ENCODE peak calls at places on chromosome X, in four cellular contexts. B is GM12878, W is K562, C is HepG2. A is an unnamed sample.
A peak's percentile ranks its signal among the peaks of the same experiment; 100 is the strongest.

GRCh38 chrX:120672389-120672788 is 42.5 kb upstream of the C1GALT1C1 start:
- DNase-seq in B (no peak), W (no peak), C (peak; percentile 18), A (no peak)

GRCh38 chrX:123093792-123094191 is 90.3 kb upstream of the GRIA3 start:
- DNase-seq in B (no peak), W (no peak), C (peak; percentile 76), A (no peak)

GRCh38 chrX:41602946-41603345 is 85.8 kb upstream of the GPR34 start:
- DNase-seq in B (no peak), W (no peak), C (no peak), A (no peak)

GRCh38 chrX:2989565-2989964 is 16.8 kb upstream of the ARSH start:
- DNase-seq in B (no peak), W (no peak), C (no peak), A (no peak)

GRCh38 chrX:1491851-1492349 is 39.2 kb upstream of the ASMTL start:
- DNase-seq in B (peak; percentile 87), W (peak; percentile 81), C (peak; percentile 65), A (peak; percentile 94)

GRCh38 chrX:74346124-74346523 is 42.1 kb downstream of the ZCCHC13 start:
- DNase-seq in B (no peak), W (no peak), C (no peak), A (no peak)

GRCh38 chrX:72006461-72006860 is 95.8 kb downstream of the NHSL2 start:
- DNase-seq in B (no peak), W (no peak), C (no peak), A (no peak)

GRCh38 chrX:41384041-41384705 is 50.2 kb downstream of the DDX3X start:
- DNase-seq in B (no peak), W (peak; percentile 57), C (no peak), A (peak; percentile 15)

GRCh38 chrX:54817220-54817820 is 9.8 kb downstream of the MAGED2 start:
- DNase-seq in B (no peak), W (no peak), C (no peak), A (no peak)

GRCh38 chrX:51568586-51568985 is 50.1 kb downstream of the CENPVL3 start:
- DNase-seq in B (no peak), W (no peak), C (no peak), A (no peak)

GRCh38 chrX:122582280-122582679 is 601.8 kb upstream of the GRIA3 start:
- DNase-seq in B (no peak), W (no peak), C (no peak), A (no peak)

GRCh38 chrX:69101655-69102251 is 63.5 kb downstream of the PJA1 start:
- DNase-seq in B (no peak), W (no peak), C (no peak), A (no peak)

GRCh38 chrX:38282044-38282443 is 45.3 kb downstream of the RPGR start:
- DNase-seq in B (no peak), W (no peak), C (no peak), A (peak; percentile 30)

GRCh38 chrX:24242649-24243556 is 71.0 kb downstream of the SUPT20HL2 start:
- DNase-seq in B (peak; percentile 95), W (no peak), C (peak; percentile 9), A (no peak)

GRCh38 chrX:98605941-98606340 is 1722.2 kb downstream of the RPA4 start:
- DNase-seq in B (no peak), W (no peak), C (no peak), A (no peak)

GRCh38 chrX:68945603-68946228 is 116.9 kb downstream of the EFNB1 start:
- DNase-seq in B (no peak), W (peak; percentile 39), C (no peak), A (peak; percentile 52)

GRCh38 chrX:39855748-39856129 is 242.0 kb downstream of the BCOR start:
- DNase-seq in B (peak; percentile 77), W (peak; percentile 76), C (no peak), A (peak; percentile 65)

GRCh38 chrX:55787063-55787462 is 69.5 kb downstream of the RRAGB start:
- DNase-seq in B (no peak), W (no peak), C (no peak), A (no peak)

GRCh38 chrX:2272337-2272736 is 228.4 kb downstream of the DHRSX start:
- DNase-seq in B (no peak), W (no peak), C (no peak), A (peak; percentile 26)

GRCh38 chrX:23742174-23742692 is 843 bp downstream of the ACOT9 start:
- DNase-seq in B (no peak), W (peak; percentile 10), C (peak; percentile 32), A (peak; percentile 50)

GRCh38 chrX:22520128-22520828 is 247.6 kb downstream of the CBLL2 start:
- DNase-seq in B (no peak), W (no peak), C (no peak), A (no peak)

GRCh38 chrX:39487166-39488006 is 610.4 kb downstream of the BCOR start:
- DNase-seq in B (peak; percentile 16), W (no peak), C (no peak), A (no peak)

GRCh38 chrX:96389314-96390048 is 295.2 kb upstream of the DIAPH2 start:
- DNase-seq in B (no peak), W (no peak), C (no peak), A (no peak)

GRCh38 chrX:110267874-110268273 is 50.0 kb downstream of the AMMECR1 start:
- DNase-seq in B (no peak), W (no peak), C (no peak), A (no peak)

GRCh38 chrX:69145281-69145680 is 20.0 kb downstream of the PJA1 start:
- DNase-seq in B (no peak), W (no peak), C (no peak), A (no peak)

GRCh38 chrX:110167952-110168451 is 149.9 kb downstream of the AMMECR1 start:
- DNase-seq in B (no peak), W (peak; percentile 77), C (no peak), A (peak; percentile 74)

GRCh38 chrX:2320580-2321327 is 180.0 kb downstream of the DHRSX start:
- DNase-seq in B (no peak), W (no peak), C (peak; percentile 97), A (no peak)

GRCh38 chrX:119745283-119745848 is 13.0 kb upstream of the SOWAHD start:
- DNase-seq in B (no peak), W (no peak), C (no peak), A (no peak)

GRCh38 chrX:144637731-144638130 is 609.6 kb upstream of the SPANXN1 start:
- DNase-seq in B (no peak), W (no peak), C (no peak), A (no peak)

GRCh38 chrX:44428989-44429627 is 85.6 kb upstream of the EFHC2 start:
- DNase-seq in B (no peak), W (no peak), C (peak; percentile 74), A (no peak)

GRCh38 chrX:131614241-131614640 is 70.4 kb downstream of the OR13H1 start:
- DNase-seq in B (no peak), W (no peak), C (no peak), A (no peak)

GRCh38 chrX:10173331-10173900 is 16.6 kb downstream of the CLCN4 start:
- DNase-seq in B (no peak), W (peak; percentile 59), C (no peak), A (peak; percentile 90)

GRCh38 chrX:17496407-17496806 is 121.4 kb downstream of the NHS start:
- DNase-seq in B (no peak), W (no peak), C (no peak), A (no peak)
- H3K27me3 ChIP-seq in B (no peaks in the 10 kb centered on the region), W (no peaks in the 10 kb centered on the region), C (no peaks in the 10 kb centered on the region), A (no peaks in the 10 kb centered on the region)

DNA sequence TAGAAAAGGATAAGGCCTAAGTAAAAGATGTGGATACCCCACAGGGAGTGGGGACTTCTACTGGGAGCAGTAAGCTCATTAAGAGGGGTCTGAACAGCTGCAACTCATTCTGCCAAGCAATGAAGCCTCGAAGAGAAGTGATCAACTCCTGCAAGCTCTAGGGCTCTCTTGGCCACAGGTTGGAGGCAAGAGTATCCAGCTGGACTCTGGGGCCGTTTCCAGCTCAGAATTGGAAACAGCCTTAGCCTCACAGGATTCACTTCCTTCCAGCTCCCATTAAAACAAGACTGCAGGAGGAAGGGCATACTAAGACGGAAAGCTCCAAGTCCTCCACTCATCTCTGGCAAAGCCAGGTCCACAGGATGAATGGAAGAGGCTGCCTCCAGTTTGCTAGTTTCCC is 126.3 kb downstream of the ATG4A start:
- DNase-seq in B (no peak), W (no peak), C (no peak), A (no peak)
- H3K4me1 ChIP-seq in B (no peaks in the 10 kb centered on the region), W (peaks cover 5% of the 10 kb centered on the region), C (peaks cover 15% of the 10 kb centered on the region), A (no peaks in the 10 kb centered on the region)

DNA sequence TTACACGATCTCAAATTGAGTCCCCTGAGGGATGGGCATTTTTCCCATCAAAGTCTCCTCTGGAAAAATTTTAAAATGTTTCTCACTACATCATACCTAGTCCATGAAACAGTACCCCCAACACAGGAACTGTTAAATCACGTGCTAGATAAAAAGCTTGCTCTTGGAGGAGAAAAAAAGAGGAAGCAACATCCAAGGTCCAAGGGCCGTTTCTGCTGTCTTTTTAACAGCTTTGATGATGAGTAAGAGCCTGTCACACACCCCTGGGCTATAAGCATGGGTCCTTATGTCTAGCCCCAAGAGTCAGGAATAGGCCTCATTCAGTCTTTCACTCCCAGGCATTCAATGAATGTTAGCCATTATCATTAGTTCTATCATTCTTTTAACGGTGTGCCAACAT is 128.9 kb downstream of the SH3KBP1 start:
- DNase-seq in B (no peak), W (no peak), C (peak; percentile 26), A (no peak)
- TF ChIP-seq JUNB in B (no peak), W (no peak), C (no peak), A (no peak)

DNA sequence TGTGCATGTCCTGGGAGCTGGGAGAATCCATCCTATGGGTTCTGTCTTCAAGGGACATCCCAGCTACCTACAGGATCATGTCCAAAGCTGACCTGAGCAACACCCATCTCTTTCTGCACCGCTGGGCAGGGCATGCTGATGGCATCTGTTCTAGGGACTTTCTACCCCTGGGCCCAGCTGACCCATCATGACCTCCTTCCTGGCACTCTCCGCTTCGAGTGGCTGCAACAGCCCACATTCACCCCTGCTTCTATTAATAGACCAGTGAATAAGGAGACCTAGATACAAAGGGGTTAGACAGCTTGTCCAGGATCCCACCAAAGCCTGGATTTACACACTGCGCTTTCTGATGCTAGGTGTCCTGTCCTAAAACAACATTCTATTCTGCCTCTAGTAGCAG is 44.6 kb upstream of the GPR173 start:
- DNase-seq in B (no peak), W (no peak), C (no peak), A (no peak)
- H3K27me3 ChIP-seq in B (no peaks in the 10 kb centered on the region), W (no peaks in the 10 kb centered on the region), C (no peaks in the 10 kb centered on the region), A (peaks cover 30% of the 10 kb centered on the region)

DNA sequence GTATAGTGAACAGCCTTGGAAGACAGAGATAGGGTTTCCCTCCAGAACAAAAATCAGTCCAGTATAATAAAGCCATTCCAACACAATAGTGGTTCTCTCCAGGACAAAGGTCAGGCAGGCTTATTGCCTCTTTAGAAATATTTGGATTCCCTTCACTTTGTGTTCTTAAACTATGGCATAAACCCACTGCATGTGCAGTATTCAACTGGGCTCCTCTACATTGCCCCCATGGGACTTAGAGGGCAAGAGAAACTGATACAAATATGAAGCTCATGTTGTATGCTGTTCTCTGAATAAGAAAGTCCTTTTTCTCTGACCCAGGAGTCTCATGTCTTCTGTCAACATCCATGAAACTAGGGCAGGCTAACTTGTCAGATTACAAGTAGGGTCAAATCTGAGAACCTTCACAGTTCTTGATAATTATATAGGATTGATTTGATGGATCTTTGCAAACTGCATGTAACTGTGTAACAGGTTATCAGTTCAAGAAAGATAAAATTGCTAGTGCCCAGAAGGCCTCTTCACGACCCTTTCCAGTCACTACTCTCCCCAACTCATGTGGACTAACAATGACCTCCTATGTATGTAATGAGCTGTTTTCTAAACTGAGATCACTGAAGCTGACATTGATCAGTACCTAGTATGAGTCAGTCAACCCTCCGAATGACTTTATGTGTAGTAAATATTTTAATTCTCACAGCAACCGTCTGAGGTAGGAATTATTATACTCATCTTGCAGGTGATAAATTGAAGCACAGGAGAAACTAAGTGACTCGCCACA is 31.9 kb upstream of the FAM9C start:
- DNase-seq in B (no peak), W (no peak), C (no peak), A (no peak)
- H3K4me1 ChIP-seq in B (peaks cover 72% of the 10 kb centered on the region), W (peaks cover 11% of the 10 kb centered on the region), C (no peaks in the 10 kb centered on the region), A (no peaks in the 10 kb centered on the region)

GRCh38 chrX:154986826-154987575 is 35.5 kb downstream of the F8 start:
- DNase-seq in B (no peak), W (no peak), C (no peak), A (no peak)
- TF ChIP-seq JUNB in B (no peak), W (no peak), C (no peak), A (no peak)

A was measured in GM23338.